ENCODE peak calls at places on chromosomes 2 and 18, in six cellular contexts. R is endothelial cell of umbilical vein, Y is HCT116, I is IMR-90, S is OCI-LY7, O is K562. A is an unnamed sample.

GRCh38 chr2:239234826-239235175 is 166.0 kb downstream of the HDAC4 start:
- DNase-seq in I (no peak), S (no peak), R (no peak), Y (no peak), O (no peak), A (no peak)

GRCh38 chr2:3341336-3341735 is 36.3 kb downstream of the EIPR1 start:
- DNase-seq in R (no peak), S (no peak), Y (no peak), I (no peak), O (no peak), A (no peak)

GRCh38 chr2:120360307-120360855 is 14.4 kb downstream of the INHBB start:
- DNase-seq in R (peak), I (peak), S (no peak), O (no peak), Y (no peak), A (no peak)

GRCh38 chr2:156845806-156846558 is 409.8 kb downstream of the GPD2 start:
- DNase-seq in O (no peak), S (no peak), R (no peak), I (peak), Y (no peak), A (peak)

GRCh38 chr2:84959045-84959493 is 11.9 kb upstream of the KCMF1 start:
- DNase-seq in Y (peak), O (no peak), I (peak), R (peak), S (no peak), A (peak)

GRCh38 chr18:7116001-7116831 is 1.4 kb downstream of the LAMA1 start:
- DNase-seq in O (no peak), I (peak), S (no peak), R (no peak), Y (no peak), A (peak)

GRCh38 chr2:227191367-227191766 is 26.9 kb downstream of the COL4A3 start:
- DNase-seq in R (no peak), I (peak), Y (peak), O (no peak), S (no peak), A (no peak)

GRCh38 chr2:156065912-156066311 is 266.6 kb downstream of the NR4A2 start:
- DNase-seq in S (no peak), O (peak), R (no peak), Y (no peak), I (no peak), A (no peak)

GRCh38 chr2:232260075-232260474 is 118.5 kb upstream of the ALPP start:
- DNase-seq in R (peak), S (no peak), I (peak), O (no peak), Y (no peak), A (peak)

GRCh38 chr2:109638807-109639206 is 24.6 kb downstream of the SOWAHC start:
- DNase-seq in R (no peak), Y (no peak), I (no peak), S (no peak), O (no peak), A (no peak)

GRCh38 chr2:158717366-158718195 is 77.5 kb upstream of the DAPL1 start:
- DNase-seq in I (no peak), Y (no peak), O (no peak), S (no peak), R (peak), A (no peak)

GRCh38 chr18:33375829-33376228 is 64.7 kb downstream of the CCDC178 start:
- DNase-seq in S (no peak), Y (no peak), O (no peak), I (no peak), R (no peak), A (no peak)

GRCh38 chr18:22385718-22386117 is 32.0 kb downstream of the CTAGE1 start:
- DNase-seq in R (peak), I (peak), Y (no peak), S (no peak), O (no peak), A (peak)

GRCh38 chr2:37604716-37605115 is 66.7 kb downstream of the CDC42EP3 start:
- DNase-seq in O (no peak), S (no peak), I (peak), R (peak), Y (no peak), A (no peak)

GRCh38 chr2:166278856-166279255 is 96.9 kb downstream of the SCN9A start:
- DNase-seq in Y (no peak), R (no peak), O (no peak), S (no peak), I (no peak), A (no peak)

GRCh38 chr2:28394331-28394877 is 1.7 kb downstream of the FOSL2 start:
- DNase-seq in Y (no peak), S (no peak), R (peak), I (peak), O (no peak), A (peak)

GRCh38 chr2:10080536-10081304 is 509 bp upstream of the CYS1 start:
- DNase-seq in R (no peak), Y (no peak), I (no peak), O (no peak), S (peak), A (no peak)

GRCh38 chr2:204078003-204078698 is 141.6 kb downstream of the ICOS start:
- DNase-seq in I (no peak), R (no peak), S (no peak), Y (no peak), O (no peak), A (no peak)

GRCh38 chr2:133579295-133579694 is 11.0 kb upstream of the NCKAP5 start:
- DNase-seq in I (peak), S (no peak), O (no peak), R (peak), Y (no peak), A (peak)

GRCh38 chr2:19738707-19739106 is 163.1 kb downstream of the TTC32 start:
- DNase-seq in I (peak), S (no peak), R (no peak), Y (no peak), O (no peak), A (no peak)

DNA sequence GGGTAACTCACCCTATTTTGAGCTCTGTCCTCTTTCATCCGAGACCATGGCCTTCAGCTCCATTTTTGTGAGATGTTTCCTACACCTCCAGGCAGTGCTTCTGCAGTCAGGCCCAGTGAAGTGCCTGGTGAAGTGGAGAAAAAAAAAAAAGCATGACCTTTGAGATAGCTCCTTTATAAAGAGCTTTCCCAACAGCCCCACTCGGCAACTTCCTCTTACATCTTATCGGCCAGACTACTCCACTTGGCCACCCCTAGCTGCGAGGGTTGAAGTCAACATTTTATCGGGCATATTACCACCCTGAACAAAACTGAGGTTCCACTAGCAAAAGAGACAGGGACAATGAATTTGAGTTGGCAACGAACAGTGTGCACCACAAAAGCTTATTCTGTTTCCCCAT is 124.8 kb upstream of the RNF152 start:
- DNase-seq in Y (no peak), O (no peak), R (no peak), I (no peak), S (no peak), A (no peak)
- H2AFZ ChIP-seq in Y (no peak), O (no peak), R (no peak), I (peak), S (no peak), A (peak)

GRCh38 chr18:251572-251971 is 16.3 kb downstream of the THOC1 start:
- DNase-seq in R (no peak), S (no peak), I (no peak), Y (no peak), O (no peak), A (no peak)
- H2AFZ ChIP-seq in R (no peak), S (no peak), I (no peak), Y (no peak), O (no peak), A (no peak)

GRCh38 chr2:182416191-182416590 is 10.6 kb downstream of the PDE1A start:
- DNase-seq in I (no peak), O (no peak), Y (no peak), S (no peak), R (no peak), A (no peak)
- H2AFZ ChIP-seq in I (no peak), O (no peak), Y (no peak), S (no peak), R (no peak), A (no peak)

GRCh38 chr2:23286031-23286764 is 98.8 kb upstream of the KLHL29 start:
- DNase-seq in I (no peak), Y (no peak), S (no peak), R (no peak), O (no peak), A (no peak)
- H2AFZ ChIP-seq in I (peak), Y (no peak), S (no peak), R (no peak), O (no peak), A (no peak)

DNA sequence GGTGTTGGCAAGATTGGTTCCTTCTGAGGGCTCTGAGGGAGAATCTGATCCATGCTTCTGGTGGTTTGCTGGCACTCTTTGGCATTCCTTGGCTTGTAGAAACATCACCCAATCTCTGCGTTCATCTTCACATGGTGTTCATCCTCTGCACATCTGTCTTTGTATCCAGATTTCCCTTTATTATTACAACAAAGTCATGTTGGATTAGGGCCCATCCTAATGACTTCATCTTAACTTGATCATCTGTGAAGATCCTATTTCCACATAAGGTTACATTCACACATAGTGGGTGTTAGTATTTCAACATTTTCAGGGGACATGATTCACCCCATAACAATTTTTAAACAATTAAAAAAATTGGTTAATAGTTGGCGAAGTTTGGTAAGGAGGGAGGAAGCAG is 177.4 kb upstream of the CWC22 start:
- DNase-seq in O (no peak), S (no peak), R (no peak), Y (no peak), I (peak), A (peak)
- H2AFZ ChIP-seq in O (no peak), S (no peak), R (no peak), Y (no peak), I (no peak), A (peak)

DNA sequence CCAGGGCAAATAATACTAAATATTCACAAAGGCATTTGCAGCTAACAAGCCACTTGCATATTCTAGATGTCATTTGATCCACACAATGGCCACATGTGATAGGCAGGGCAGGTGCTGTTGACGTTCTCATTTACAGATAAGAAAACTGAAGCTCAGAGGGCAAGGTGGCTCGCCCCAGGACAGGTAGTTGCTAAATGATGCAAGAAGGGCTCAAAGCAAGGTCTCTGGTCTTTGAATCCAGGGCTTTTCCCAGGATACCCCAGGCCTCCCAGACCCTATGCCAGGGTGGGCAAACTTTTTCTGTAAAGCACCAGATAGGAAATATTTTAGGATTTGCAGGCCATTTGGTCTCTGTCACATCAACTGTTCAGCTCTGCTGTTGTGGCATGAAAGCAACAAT is 35.1 kb downstream of the LOXHD1 start:
- DNase-seq in S (no peak), I (no peak), O (no peak), Y (no peak), R (no peak), A (no peak)
- H2AFZ ChIP-seq in S (no peak), I (no peak), O (no peak), Y (no peak), R (no peak), A (no peak)

GRCh38 chr2:45710468-45710867 is 59.0 kb downstream of the PRKCE start:
- DNase-seq in S (no peak), Y (no peak), I (no peak), R (no peak), O (no peak), A (no peak)
- H2AFZ ChIP-seq in S (no peak), Y (no peak), I (no peak), R (no peak), O (no peak), A (no peak)